ENCODE peak calls at places on chromosomes 16 and 17, in four cellular contexts. X is CD4-positive, alpha-beta T cell; O is esophagus muscularis mucosa; A is MM.1S. R is an unnamed sample.

GRCh38 chr17:63460018-63460417 is 13.9 kb upstream of the CYB561 start:
- DNase-seq in X (no peak), O (no peak), A (no peak), R (no peak)

GRCh38 chr17:60510031-60510430 is 16.0 kb downstream of the APPBP2 start:
- DNase-seq in X (no peak), O (no peak), A (no peak), R (no peak)

GRCh38 chr16:16093625-16094332 is 129.5 kb downstream of the ABCC6 start:
- DNase-seq in X (no peak), O (no peak), A (no peak), R (no peak)

GRCh38 chr16:1197237-1197866 is 27.7 kb downstream of the TPSG1 start:
- DNase-seq in X (no peak), O (no peak), A (no peak), R (no peak)

GRCh38 chr16:87968541-87968940 is 17.3 kb downstream of the BANP start:
- DNase-seq in X (no peak), O (no peak), A (no peak), R (no peak)

GRCh38 chr17:79890706-79891105 is 51.5 kb upstream of the CBX4 start:
- DNase-seq in X (no peak), O (no peak), A (no peak), R (no peak)

GRCh38 chr17:7186241-7186640 is 7.1 kb upstream of the ASGR1 start:
- DNase-seq in X (no peak), O (no peak), A (no peak), R (no peak)

GRCh38 chr17:42928714-42929496 is 28.3 kb downstream of the G6PC1 start:
- DNase-seq in X (no peak), O (peak; percentile 93), A (peak; percentile 75), R (peak; percentile 46)

GRCh38 chr17:48282303-48282702 is 147.7 kb downstream of the SKAP1 start:
- DNase-seq in X (no peak), O (no peak), A (no peak), R (no peak)

GRCh38 chr16:2233872-2234812 is 2.1 kb upstream of the DNASE1L2 start:
- DNase-seq in X (no peak), O (no peak), A (no peak), R (no peak)

GRCh38 chr16:2278956-2279800 is 11.3 kb upstream of the RNPS1 start:
- DNase-seq in X (no peak), O (no peak), A (no peak), R (no peak)

GRCh38 chr17:66518677-66519076 is 216.3 kb downstream of the PRKCA start:
- DNase-seq in X (no peak), O (no peak), A (no peak), R (no peak)

GRCh38 chr17:60557805-60558204 is 31.8 kb upstream of the APPBP2 start:
- DNase-seq in X (no peak), O (no peak), A (peak; percentile 23), R (no peak)

GRCh38 chr17:67995568-67996191 is 589 bp downstream of the C17orf58 start:
- DNase-seq in X (no peak), O (no peak), A (peak; percentile 10), R (peak; percentile 11)

GRCh38 chr17:66373944-66374817 is 71.8 kb downstream of the PRKCA start:
- DNase-seq in X (peak; percentile 40), O (no peak), A (no peak), R (no peak)

GRCh38 chr17:7893226-7893880 is 4.8 kb downstream of the CHD3 start:
- DNase-seq in X (no peak), O (no peak), A (no peak), R (no peak)

GRCh38 chr16:76182092-76182635 is 95.0 kb upstream of the CNTNAP4 start:
- DNase-seq in X (no peak), O (no peak), A (no peak), R (no peak)

GRCh38 chr17:14803781-14804180 is 461.3 kb downstream of the PMP22 start:
- DNase-seq in X (no peak), O (no peak), A (no peak), R (no peak)

GRCh38 chr17:13346996-13347762 is 254.6 kb downstream of the HS3ST3A1 start:
- DNase-seq in X (no peak), O (no peak), A (no peak), R (peak; percentile 67)

GRCh38 chr16:72961115-72961832 is 86.7 kb downstream of the ZFHX3 start:
- DNase-seq in X (no peak), O (no peak), A (no peak), R (peak; percentile 19)

GRCh38 chr17:36749493-36749892 is 148.1 kb downstream of the MRM1 start:
- DNase-seq in X (no peak), O (no peak), A (no peak), R (no peak)

GRCh38 chr16:19130852-19131808 is 17.4 kb downstream of the ITPRIPL2 start:
- DNase-seq in X (no peak), O (no peak), A (no peak), R (no peak)
- H3K27ac ChIP-seq in X (no peak overlapping the region), O (peak overlapping the region; percentile 45), A (no peak overlapping the region), R (peak overlapping the region; percentile 59)

GRCh38 chr16:30407794-30408534 is 558 bp downstream of the ZNF771 start:
- DNase-seq in X (no peak), O (no peak), A (no peak), R (no peak)

GRCh38 chr16:30409125-30410060 is 2.0 kb downstream of the ZNF771 start:
- DNase-seq in X (peak; percentile 97), O (peak; percentile 97), A (peak; percentile 85), R (peak; percentile 83)

GRCh38 chr16:30401768-30402425 is 5.5 kb upstream of the ZNF771 start:
- DNase-seq in X (no peak), O (no peak), A (no peak), R (no peak)

DNA sequence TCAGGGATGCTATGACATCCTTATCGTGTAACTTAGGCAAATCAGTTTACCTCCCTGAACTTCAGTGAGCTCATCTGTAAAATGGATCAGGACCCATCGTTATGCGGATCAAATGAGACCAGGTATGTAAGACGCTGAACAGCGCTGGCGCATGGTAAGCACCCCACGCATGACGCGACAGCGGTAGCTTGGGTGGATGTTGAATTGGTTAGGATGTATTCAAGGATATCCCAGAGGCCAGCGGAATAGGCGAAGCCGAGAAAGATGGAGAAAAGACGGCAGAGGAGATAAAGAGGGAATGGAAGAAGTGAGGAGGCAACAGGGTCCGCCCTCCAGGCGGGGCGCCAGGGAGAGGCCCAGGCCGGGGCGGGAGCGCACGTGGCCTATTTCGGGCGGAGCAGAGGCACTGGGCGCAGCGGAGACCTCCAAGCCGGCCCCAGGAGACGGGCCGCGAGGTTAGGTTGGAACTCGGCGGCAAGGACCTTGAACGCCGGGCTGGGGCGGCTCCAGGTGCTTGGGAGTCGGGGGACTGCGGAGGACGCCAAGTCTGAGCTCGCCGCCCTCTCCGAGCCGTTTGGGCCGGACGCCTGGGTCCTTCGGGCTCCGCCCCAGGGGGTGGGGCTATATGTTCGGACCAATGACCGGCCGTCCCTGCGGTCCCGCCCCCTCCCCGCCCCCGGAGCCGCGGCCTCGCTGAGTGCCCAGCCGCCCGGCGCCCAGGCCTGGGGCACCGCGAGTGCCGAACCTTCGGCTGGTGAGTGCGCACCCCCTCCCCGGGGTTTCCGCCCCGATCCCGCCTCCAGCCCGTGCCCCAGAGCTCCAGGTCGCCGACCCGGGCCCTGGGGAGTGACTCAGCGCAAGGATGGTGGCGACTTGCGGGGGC is at the start of gene ZNF771:
- DNase-seq in X (peak; percentile 90), O (peak; percentile 98), A (peak; percentile 94), R (peak; percentile 86)
- TF ChIP-seq CTCF in X (no peak), O (no peak), A (no peak), R (no peak)

GRCh38 chr16:57993897-57994296 is 6.6 kb downstream of the ZNF319 start:
- DNase-seq in X (no peak), O (no peak), A (no peak), R (no peak)
- H3K27ac ChIP-seq in X (no peak overlapping the region), O (no peak overlapping the region), A (no peak overlapping the region), R (peak overlapping the region; percentile 61)

DNA sequence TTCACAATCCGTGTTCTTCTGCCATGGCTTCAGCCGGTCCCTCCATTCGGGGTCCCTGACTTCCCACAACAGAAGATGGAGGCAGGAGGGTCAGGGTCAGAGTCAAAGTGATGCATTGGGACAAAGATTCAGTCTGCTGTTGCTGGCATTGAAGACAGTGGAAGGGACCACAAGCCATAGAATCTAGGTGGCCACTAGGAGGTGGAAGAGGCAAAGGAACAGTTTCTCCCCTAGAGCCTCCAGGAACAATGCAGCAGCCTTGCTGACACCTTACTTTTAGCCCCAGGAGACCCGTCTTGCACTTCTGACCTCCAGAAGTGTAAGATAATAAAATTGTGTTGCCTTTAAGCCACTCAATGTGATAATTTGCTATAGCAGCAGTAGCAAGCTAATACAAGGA is 55.9 kb downstream of the MFSD11 start:
- DNase-seq in X (no peak), O (no peak), A (peak; percentile 67), R (no peak)
- TF ChIP-seq CTCF in X (no peak), O (no peak), A (peak; percentile 43), R (no peak)

GRCh38 chr16:89798832-89799370 is 17.5 kb downstream of the FANCA start:
- DNase-seq in X (no peak), O (no peak), A (no peak), R (no peak)
- H3K27ac ChIP-seq in X (no peak overlapping the region), O (peak overlapping the region; percentile 18), A (no peak overlapping the region), R (no peak overlapping the region)